ENCODE peak calls at places on chromosomes 1 and 21, in seven cellular contexts. G, L, F, U, Q, D and X are unnamed samples.

GRCh38 chr1:11784993-11785769 is 20.6 kb downstream of the MTHFR start:
- DNase-seq in G (peak; percentile 62), L (peak; percentile 75), F (peak; percentile 74), U (peak; percentile 19), Q (peak; percentile 74), D (peak; percentile 22), X (peak; percentile 78)

GRCh38 chr1:92118826-92119225 is 38.7 kb downstream of the BTBD8 start:
- DNase-seq in G (no peak), L (no peak), F (no peak), U (peak; percentile 2), Q (no peak), D (no peak), X (no peak)

GRCh38 chr1:10549919-10550656 is 75.3 kb downstream of the PEX14 start:
- DNase-seq in G (no peak), L (no peak), F (no peak), U (no peak), Q (peak; percentile 12), D (no peak), X (no peak)

GRCh38 chr21:44958471-44959191 is 18.8 kb downstream of the SLX9 start:
- DNase-seq in G (no peak), L (peak; percentile 92), F (peak; percentile 96), U (no peak), Q (no peak), D (no peak), X (peak; percentile 85)

GRCh38 chr1:210437781-210438180 is 109.1 kb downstream of the HHAT start:
- DNase-seq in G (no peak), L (no peak), F (no peak), U (no peak), Q (no peak), D (no peak), X (no peak)

GRCh38 chr21:42830456-42831455 is 48.6 kb downstream of the WDR4 start:
- DNase-seq in G (no peak), L (no peak), F (no peak), U (no peak), Q (no peak), D (no peak), X (no peak)

GRCh38 chr1:117930173-117930447 is 571 bp downstream of the WDR3 start:
- DNase-seq in G (no peak), L (no peak), F (no peak), U (no peak), Q (no peak), D (no peak), X (no peak)

GRCh38 chr1:155219592-155220031 is 11.1 kb downstream of the MTX1 start:
- DNase-seq in G (no peak), L (no peak), F (peak; percentile 40), U (no peak), Q (peak; percentile 54), D (no peak), X (no peak)

GRCh38 chr21:44006656-44007055 is 5.5 kb upstream of the TRAPPC10 start:
- DNase-seq in G (no peak), L (no peak), F (peak; percentile 89), U (no peak), Q (no peak), D (no peak), X (peak; percentile 62)

GRCh38 chr1:178536329-178536728 is 23.4 kb downstream of the TEX35 start:
- DNase-seq in G (no peak), L (no peak), F (no peak), U (no peak), Q (no peak), D (no peak), X (no peak)

GRCh38 chr1:111242805-111243523 is 15.5 kb downstream of the CHI3L2 start:
- DNase-seq in G (no peak), L (no peak), F (no peak), U (no peak), Q (no peak), D (no peak), X (peak; percentile 40)

GRCh38 chr1:20402585-20403422 is 83.2 kb downstream of the CAMK2N1 start:
- DNase-seq in G (peak; percentile 40), L (no peak), F (peak; percentile 43), U (no peak), Q (peak; percentile 13), D (no peak), X (no peak)

GRCh38 chr1:219120625-219121544 is 52.8 kb upstream of the LYPLAL1 start:
- DNase-seq in G (no peak), L (peak; percentile 45), F (peak; percentile 97), U (no peak), Q (no peak), D (no peak), X (no peak)

GRCh38 chr21:34807146-34807880 is 138.5 kb downstream of the CLIC6 start:
- DNase-seq in G (peak; percentile 91), L (peak; percentile 67), F (peak; percentile 92), U (no peak), Q (no peak), D (peak; percentile 45), X (no peak)

GRCh38 chr1:184597652-184598357 is 156.9 kb downstream of the EDEM3 start:
- DNase-seq in G (no peak), L (no peak), F (peak; percentile 42), U (no peak), Q (no peak), D (no peak), X (no peak)

GRCh38 chr1:70608815-70609214 is 197.7 kb downstream of the CTH start:
- DNase-seq in G (no peak), L (no peak), F (no peak), U (no peak), Q (no peak), D (no peak), X (no peak)

GRCh38 chr1:42936309-42937078 is 22.2 kb downstream of the SLC2A1 start:
- DNase-seq in G (peak; percentile 99), L (no peak), F (peak; percentile 60), U (peak; percentile 75), Q (no peak), D (no peak), X (no peak)

GRCh38 chr21:15138475-15138874 is 73.7 kb upstream of the NRIP1 start:
- DNase-seq in G (no peak), L (no peak), F (no peak), U (no peak), Q (no peak), D (no peak), X (no peak)

GRCh38 chr1:178126790-178127189 is 32.9 kb downstream of the RASAL2 start:
- DNase-seq in G (peak; percentile 68), L (no peak), F (peak; percentile 65), U (peak; percentile 69), Q (peak; percentile 49), D (no peak), X (no peak)

GRCh38 chr1:244598611-244599010 is 54.3 kb upstream of the DESI2 start:
- DNase-seq in G (no peak), L (no peak), F (no peak), U (no peak), Q (no peak), D (no peak), X (no peak)

DNA sequence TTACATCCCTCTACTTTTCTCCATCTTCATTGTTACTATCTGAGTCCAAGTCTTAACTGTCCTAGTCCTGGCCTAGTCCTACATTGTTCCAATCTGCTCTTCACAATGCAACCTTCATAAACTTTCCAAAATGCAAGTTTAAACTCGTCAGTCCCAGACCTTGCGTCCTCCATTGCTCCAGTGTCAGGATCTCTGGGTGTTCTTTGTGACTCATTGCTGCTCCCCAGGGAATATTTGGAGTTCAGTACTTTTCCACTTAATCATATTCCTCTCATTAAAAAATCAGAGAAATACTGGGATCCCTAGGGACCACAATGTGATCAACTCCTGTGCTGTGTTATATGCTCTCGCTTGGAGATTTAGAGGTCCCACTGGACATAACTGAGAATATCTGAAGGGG is 18.0 kb upstream of the KPRP start:
- DNase-seq in G (no peak), L (no peak), F (no peak), U (no peak), Q (no peak), D (no peak), X (no peak)
- H3K9me3 ChIP-seq in G (no peaks in the 10 kb centered on the region), L (no peaks in the 10 kb centered on the region), F (no peaks in the 10 kb centered on the region), U (no peaks in the 10 kb centered on the region), Q (no peaks in the 10 kb centered on the region), D (no peaks in the 10 kb centered on the region), X (no peaks in the 10 kb centered on the region)

DNA sequence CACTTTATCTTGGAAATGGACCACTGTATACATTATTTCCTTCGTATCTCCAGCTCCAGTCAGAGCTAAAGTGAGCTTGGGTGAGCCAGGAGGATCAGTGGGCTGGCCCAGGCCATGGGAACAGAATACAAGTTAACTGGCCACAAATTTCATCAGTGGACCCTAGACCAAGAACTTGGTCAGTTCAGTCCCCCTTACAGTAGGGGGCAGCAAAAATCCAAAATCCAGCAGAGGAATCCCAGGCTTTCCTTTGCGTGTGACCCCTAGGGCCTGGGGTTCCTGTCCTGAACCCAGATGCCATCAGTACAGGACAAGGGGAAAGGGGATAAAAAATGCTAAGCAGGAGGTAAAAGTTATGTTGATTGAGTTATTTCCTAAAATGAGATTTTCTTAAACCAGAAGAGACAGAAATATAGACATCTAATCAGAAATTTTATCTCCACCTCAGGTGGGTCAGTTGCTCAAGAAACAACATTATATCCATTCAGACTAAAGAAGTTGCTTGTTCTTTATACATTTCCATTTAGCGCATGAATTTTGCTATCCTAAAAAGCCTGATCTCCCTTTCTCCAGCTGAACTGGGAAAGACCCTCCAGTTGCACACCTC is 24.1 kb upstream of the LCE5A start:
- DNase-seq in G (no peak), L (no peak), F (no peak), U (no peak), Q (peak; percentile 36), D (no peak), X (no peak)
- H3K9me3 ChIP-seq in G (no peaks in the 10 kb centered on the region), L (no peaks in the 10 kb centered on the region), F (no peaks in the 10 kb centered on the region), U (no peaks in the 10 kb centered on the region), Q (no peaks in the 10 kb centered on the region), D (no peaks in the 10 kb centered on the region), X (peaks cover 11% of the 10 kb centered on the region)

GRCh38 chr1:31371560-31371959 is 1.3 kb downstream of the FABP3 start:
- DNase-seq in G (no peak), L (peak; percentile 50), F (no peak), U (no peak), Q (no peak), D (no peak), X (no peak)

GRCh38 chr1:31372961-31373896 is at the start of gene FABP3:
- DNase-seq in G (peak; percentile 75), L (peak; percentile 87), F (peak; percentile 60), U (no peak), Q (peak; percentile 87), D (no peak), X (peak; percentile 87)

GRCh38 chr1:31371121-31371520 is 1.8 kb downstream of the FABP3 start:
- DNase-seq in G (no peak), L (no peak), F (no peak), U (no peak), Q (no peak), D (no peak), X (no peak)

GRCh38 chr1:31373897-31374486 is 1.1 kb upstream of the FABP3 start:
- DNase-seq in G (no peak), L (no peak), F (no peak), U (no peak), Q (no peak), D (no peak), X (no peak)

DNA sequence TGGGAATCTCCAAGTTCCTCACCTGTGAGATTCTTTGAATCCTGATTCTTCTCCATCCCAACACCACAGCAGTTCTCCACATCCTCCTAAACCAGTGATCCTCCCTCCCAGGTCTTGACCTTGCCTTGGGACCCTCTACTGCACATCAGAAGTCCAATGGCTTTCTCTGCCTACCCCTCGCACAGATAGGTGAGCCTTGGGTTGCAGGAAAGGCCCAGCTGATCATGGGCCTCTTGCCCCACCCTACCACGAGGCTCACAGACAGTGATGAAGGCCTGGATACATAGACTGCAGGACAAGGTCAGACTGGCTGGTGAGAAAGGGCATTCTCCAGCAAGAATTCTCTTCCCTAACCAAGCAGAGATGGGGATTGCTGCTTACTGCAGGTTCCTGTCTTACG is 825 bp downstream of the FABP3 start:
- DNase-seq in G (no peak), L (no peak), F (no peak), U (no peak), Q (no peak), D (no peak), X (no peak)
- H3K9me3 ChIP-seq in G (no peaks in the 10 kb centered on the region), L (no peaks in the 10 kb centered on the region), F (no peaks in the 10 kb centered on the region), U (no peaks in the 10 kb centered on the region), Q (no peaks in the 10 kb centered on the region), D (no peaks in the 10 kb centered on the region), X (no peaks in the 10 kb centered on the region)

GRCh38 chr1:227586733-227587132 is 23.4 kb downstream of the ZNF678 start:
- DNase-seq in G (no peak), L (no peak), F (no peak), U (no peak), Q (no peak), D (no peak), X (no peak)
- H3K9me3 ChIP-seq in G (peaks cover 6% of the 10 kb centered on the region), L (no peaks in the 10 kb centered on the region), F (no peaks in the 10 kb centered on the region), U (no peaks in the 10 kb centered on the region), Q (peaks cover 9% of the 10 kb centered on the region), D (no peaks in the 10 kb centered on the region), X (peaks cover 42% of the 10 kb centered on the region)